ENCODE peak calls at places on chromosomes 3 and 15, in seven cellular contexts. L is amniotic epithelial cell, T is brain microvascular endothelial cell, X is endothelial cell, A is NCI-H2081, C is activated gamma-delta T cell treated with Interleukin-2 at 50 U/mL for 16 hours, F is NCI-H1436. U is an unnamed sample.

GRCh38 chr3:132561003-132561402 is 36.1 kb upstream of the ACKR4 start:
- DNase-seq in L (no peak), T (no peak), X (no peak), A (no peak), C (no peak), F (no peak), U (peak; percentile 61)

GRCh38 chr15:41512512-41513281 is 930 bp downstream of the LTK start:
- DNase-seq in L (no peak), T (no peak), X (peak; percentile 26), A (no peak), C (peak; percentile 16), F (no peak), U (no peak)

GRCh38 chr3:69983546-69984265 is 15.8 kb upstream of the SAMMSON start:
- DNase-seq in L (no peak), T (no peak), X (no peak), A (no peak), C (no peak), F (no peak), U (no peak)

GRCh38 chr3:139893264-139893962 is 41.6 kb upstream of the CLSTN2 start:
- DNase-seq in L (no peak), T (no peak), X (no peak), A (no peak), C (no peak), F (peak; percentile 23), U (no peak)

GRCh38 chr3:24264748-24265158 is 229.9 kb downstream of the THRB start:
- DNase-seq in L (peak; percentile 52), T (peak; percentile 20), X (peak; percentile 21), A (peak; percentile 11), C (no peak), F (no peak), U (no peak)

GRCh38 chr3:126465928-126466564 is 9.6 kb downstream of the ZXDC start:
- DNase-seq in L (no peak), T (no peak), X (no peak), A (no peak), C (no peak), F (no peak), U (no peak)

GRCh38 chr15:69815793-69816192 is 281.9 kb downstream of the TLE3 start:
- DNase-seq in L (no peak), T (no peak), X (no peak), A (no peak), C (no peak), F (no peak), U (no peak)

GRCh38 chr15:80120636-80121035 is 32.2 kb upstream of the FAH start:
- DNase-seq in L (no peak), T (no peak), X (no peak), A (no peak), C (no peak), F (no peak), U (no peak)

GRCh38 chr15:74838746-74839525 is 4.0 kb downstream of the ULK3 start:
- DNase-seq in L (no peak), T (no peak), X (no peak), A (no peak), C (no peak), F (no peak), U (no peak)

GRCh38 chr15:81897011-81897677 is 148.7 kb downstream of the MEX3B start:
- DNase-seq in L (peak; percentile 41), T (peak; percentile 81), X (no peak), A (no peak), C (no peak), F (no peak), U (no peak)

GRCh38 chr15:51853987-51854386 is 24.5 kb downstream of the TMOD3 start:
- DNase-seq in L (peak; percentile 15), T (no peak), X (no peak), A (no peak), C (no peak), F (no peak), U (no peak)

GRCh38 chr3:31960793-31961431 is 20.1 kb downstream of the OSBPL10 start:
- DNase-seq in L (peak; percentile 48), T (no peak), X (no peak), A (no peak), C (no peak), F (no peak), U (no peak)

GRCh38 chr3:35659808-35660207 is 20.5 kb downstream of the ARPP21 start:
- DNase-seq in L (no peak), T (no peak), X (no peak), A (peak; percentile 45), C (no peak), F (no peak), U (no peak)

GRCh38 chr3:155228636-155229035 is 64.8 kb downstream of the STRIT1 start:
- DNase-seq in L (no peak), T (no peak), X (no peak), A (no peak), C (no peak), F (no peak), U (no peak)

GRCh38 chr15:68574629-68575028 is 4.2 kb upstream of the CORO2B start:
- DNase-seq in L (no peak), T (no peak), X (no peak), A (no peak), C (no peak), F (no peak), U (no peak)

GRCh38 chr3:32249184-32249782 is 10.8 kb downstream of the CMTM8 start:
- DNase-seq in L (peak; percentile 97), T (peak; percentile 76), X (no peak), A (no peak), C (no peak), F (no peak), U (no peak)

GRCh38 chr3:150097588-150097890 is 126.8 kb upstream of the PFN2 start:
- DNase-seq in L (peak; percentile 65), T (peak; percentile 45), X (no peak), A (no peak), C (no peak), F (no peak), U (no peak)

GRCh38 chr3:130896101-130896500 is 2.2 kb downstream of the ATP2C1 start:
- DNase-seq in L (peak; percentile 80), T (peak; percentile 12), X (no peak), A (no peak), C (no peak), F (no peak), U (no peak)

GRCh38 chr3:163878396-163878795 is 1199.9 kb downstream of the SI start:
- DNase-seq in L (no peak), T (no peak), X (no peak), A (no peak), C (no peak), F (no peak), U (no peak)

GRCh38 chr3:11529281-11529680 is 114.4 kb downstream of the VGLL4 start:
- DNase-seq in L (no peak), T (no peak), X (no peak), A (no peak), C (no peak), F (no peak), U (no peak)

GRCh38 chr3:150635526-150635925 is 32.4 kb downstream of the SELENOT start:
- DNase-seq in L (no peak), T (no peak), X (no peak), A (no peak), C (no peak), F (no peak), U (no peak)

GRCh38 chr15:93126496-93127083 is 37.6 kb upstream of the RGMA start:
- DNase-seq in L (no peak), T (no peak), X (no peak), A (no peak), C (no peak), F (no peak), U (no peak)

GRCh38 chr3:127325630-127325961 is 37.8 kb upstream of the PRR20G start:
- DNase-seq in L (no peak), T (no peak), X (no peak), A (no peak), C (no peak), F (no peak), U (no peak)